ENCODE peak calls at places on chromosomes 12 and 14, in eight cellular contexts. N is GM23248, E is neural progenitor cell, D is GM23338, V is HCT116, M is MM.1S, J is hepatocyte, L is OCI-LY7. P is an unnamed sample.
A peak's percentile ranks its signal among the peaks of the same experiment; 100 is the strongest.

GRCh38 chr12:92802906-92803305 is 100.1 kb downstream of the PLEKHG7 start:
- DNase-seq in J (no peak), L (no peak), D (no peak), N (no peak), M (no peak), V (no peak), E (no peak), P (no peak)

GRCh38 chr12:89574736-89575208 is 48.9 kb upstream of the POC1B start:
- DNase-seq in V (no peak), J (peak; percentile 28), L (peak; percentile 4), E (no peak), M (no peak), D (peak; percentile 17), N (peak; percentile 84), P (no peak)

GRCh38 chr14:102930753-102931579 is 8.5 kb downstream of the AMN start:
- DNase-seq in E (peak; percentile 49), D (peak; percentile 70), L (no peak), N (peak; percentile 41), J (peak; percentile 34), M (no peak), V (peak; percentile 40), P (peak; percentile 62)

GRCh38 chr14:54916061-54916460 is 13.4 kb upstream of the GCH1 start:
- DNase-seq in L (no peak), N (no peak), M (no peak), D (no peak), V (no peak), J (no peak), E (no peak), P (no peak)

GRCh38 chr14:100780646-100781355 is 45.1 kb upstream of the MEG3 start:
- DNase-seq in E (no peak), D (no peak), M (no peak), N (no peak), L (no peak), V (no peak), J (no peak), P (no peak)

GRCh38 chr12:111905502-111905901 is 63.5 kb downstream of the MAPKAPK5 start:
- DNase-seq in D (no peak), J (no peak), N (no peak), E (no peak), L (no peak), M (no peak), V (no peak), P (no peak)

GRCh38 chr12:13347241-13348043 is 150.9 kb downstream of the EMP1 start:
- DNase-seq in L (no peak), N (peak; percentile 94), E (no peak), D (no peak), V (peak; percentile 27), J (peak; percentile 11), M (no peak), P (peak; percentile 54)

GRCh38 chr14:91830777-91831176 is 36.6 kb downstream of the TC2N start:
- DNase-seq in J (peak; percentile 9), L (no peak), D (peak; percentile 85), N (no peak), E (peak; percentile 45), V (no peak), M (no peak), P (peak; percentile 59)

GRCh38 chr14:29465095-29465494 is 462.6 kb downstream of the PRKD1 start:
- DNase-seq in V (no peak), N (no peak), E (no peak), L (no peak), J (no peak), M (no peak), D (no peak), P (no peak)

GRCh38 chr12:103205906-103206305 is 248.4 kb downstream of the ASCL1 start:
- DNase-seq in D (no peak), M (no peak), N (no peak), E (no peak), L (no peak), V (no peak), J (no peak), P (no peak)

GRCh38 chr14:89973234-89973823 is 17.6 kb downstream of the TDP1 start:
- DNase-seq in N (peak; percentile 76), M (peak; percentile 19), L (peak; percentile 58), E (peak; percentile 80), J (peak; percentile 84), D (peak; percentile 84), V (peak; percentile 35), P (peak; percentile 72)

GRCh38 chr14:76924363-76925151 is 98.3 kb downstream of the LRRC74A start:
- DNase-seq in E (peak; percentile 83), M (no peak), L (no peak), J (peak; percentile 77), V (no peak), D (peak; percentile 99), N (no peak), P (no peak)

GRCh38 chr12:45273717-45274271 is 57.9 kb downstream of the ANO6 start:
- DNase-seq in D (no peak), M (no peak), V (peak; percentile 90), N (peak; percentile 96), E (no peak), L (no peak), J (peak; percentile 76), P (peak; percentile 92)

GRCh38 chr12:108430245-108430644 is 84.8 kb upstream of the FICD start:
- DNase-seq in E (no peak), V (no peak), N (peak; percentile 17), M (no peak), D (no peak), J (no peak), L (no peak), P (no peak)

GRCh38 chr14:99468836-99469592 is 11.6 kb downstream of the SETD3 start:
- DNase-seq in N (no peak), D (no peak), E (no peak), J (no peak), V (no peak), L (no peak), M (no peak), P (peak; percentile 32)

GRCh38 chr12:106974525-106974924 is 12.4 kb downstream of the MTERF2 start:
- DNase-seq in E (no peak), J (peak; percentile 45), D (no peak), L (peak; percentile 63), M (no peak), V (no peak), N (no peak), P (no peak)

GRCh38 chr14:60773558-60773957 is 39.0 kb downstream of the MNAT1 start:
- DNase-seq in J (no peak), L (no peak), V (no peak), M (peak; percentile 12), N (no peak), E (no peak), D (no peak), P (no peak)
- H3K4me2 ChIP-seq in J (no peak overlapping the region), L (no peak overlapping the region), V (no peak overlapping the region), M (no peak overlapping the region), N (no peak overlapping the region), E (no peak overlapping the region), D (no peak overlapping the region), P (no peak overlapping the region)

DNA sequence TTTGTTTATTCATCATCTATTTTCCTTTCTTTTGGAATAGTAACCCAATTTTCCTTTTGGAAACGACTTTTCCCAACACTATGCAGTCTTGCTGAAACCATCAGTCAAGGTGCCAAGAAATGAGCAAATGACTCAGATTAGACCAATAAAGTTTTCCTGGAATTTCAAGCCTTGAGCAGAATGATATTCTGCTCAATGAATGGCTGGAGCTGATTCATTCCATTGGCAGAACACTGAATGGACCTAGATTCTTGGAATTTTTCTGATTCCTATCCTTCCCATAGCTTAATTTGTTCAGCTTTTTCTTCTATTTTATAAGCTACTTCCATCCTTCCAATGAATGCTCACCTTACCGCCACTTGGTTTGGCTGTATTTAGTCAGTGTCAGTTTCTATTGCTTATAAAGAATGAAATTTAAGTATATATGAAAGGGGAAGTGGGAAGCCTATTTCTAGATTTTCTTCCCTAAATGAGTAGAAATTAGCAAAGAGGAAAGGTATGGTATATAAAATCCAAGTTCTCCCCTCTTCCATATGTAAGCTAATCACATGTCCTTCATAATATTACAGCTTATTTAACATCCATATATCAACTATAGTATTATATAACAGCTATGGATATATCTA is 89.0 kb downstream of the C14orf39 start:
- DNase-seq in V (no peak), D (peak; percentile 25), L (no peak), E (no peak), J (no peak), N (peak; percentile 1), M (no peak), P (peak; percentile 33)
- TF ChIP-seq EZH2phosphoT487 in V (no peak), D (no peak), L (no peak), E (no peak), J (no peak), N (no peak), M (no peak), P (no peak)

GRCh38 chr12:113054948-113055486 is 1.5 kb upstream of the DTX1 start:
- DNase-seq in N (no peak), V (no peak), J (no peak), E (no peak), L (peak; percentile 50), D (no peak), M (no peak), P (no peak)
- H3K4me1 ChIP-seq in N (no peaks in the 10 kb centered on the region), V (no peaks in the 10 kb centered on the region), J (no peaks in the 10 kb centered on the region), E (peaks cover 6% of the 10 kb centered on the region), L (peaks cover 65% of the 10 kb centered on the region), D (no peaks in the 10 kb centered on the region), M (no peaks in the 10 kb centered on the region), P (no peaks in the 10 kb centered on the region)

GRCh38 chr12:3241621-3242020 is 164.4 kb downstream of the TSPAN9 start:
- DNase-seq in L (no peak), V (no peak), N (no peak), D (no peak), J (peak; percentile 44), M (no peak), E (no peak), P (no peak)

GRCh38 chr12:3238196-3238595 is 161.0 kb downstream of the TSPAN9 start:
- DNase-seq in J (no peak), L (no peak), D (no peak), V (no peak), M (no peak), E (no peak), N (no peak), P (no peak)

GRCh38 chr12:3237154-3237520 is 160.0 kb downstream of the TSPAN9 start:
- DNase-seq in E (no peak), M (no peak), N (no peak), L (no peak), J (no peak), D (no peak), V (no peak), P (no peak)

GRCh38 chr12:3233813-3234212 is 156.6 kb downstream of the TSPAN9 start:
- DNase-seq in D (no peak), E (no peak), J (peak; percentile 37), V (no peak), M (no peak), N (no peak), L (no peak), P (peak; percentile 3)

DNA sequence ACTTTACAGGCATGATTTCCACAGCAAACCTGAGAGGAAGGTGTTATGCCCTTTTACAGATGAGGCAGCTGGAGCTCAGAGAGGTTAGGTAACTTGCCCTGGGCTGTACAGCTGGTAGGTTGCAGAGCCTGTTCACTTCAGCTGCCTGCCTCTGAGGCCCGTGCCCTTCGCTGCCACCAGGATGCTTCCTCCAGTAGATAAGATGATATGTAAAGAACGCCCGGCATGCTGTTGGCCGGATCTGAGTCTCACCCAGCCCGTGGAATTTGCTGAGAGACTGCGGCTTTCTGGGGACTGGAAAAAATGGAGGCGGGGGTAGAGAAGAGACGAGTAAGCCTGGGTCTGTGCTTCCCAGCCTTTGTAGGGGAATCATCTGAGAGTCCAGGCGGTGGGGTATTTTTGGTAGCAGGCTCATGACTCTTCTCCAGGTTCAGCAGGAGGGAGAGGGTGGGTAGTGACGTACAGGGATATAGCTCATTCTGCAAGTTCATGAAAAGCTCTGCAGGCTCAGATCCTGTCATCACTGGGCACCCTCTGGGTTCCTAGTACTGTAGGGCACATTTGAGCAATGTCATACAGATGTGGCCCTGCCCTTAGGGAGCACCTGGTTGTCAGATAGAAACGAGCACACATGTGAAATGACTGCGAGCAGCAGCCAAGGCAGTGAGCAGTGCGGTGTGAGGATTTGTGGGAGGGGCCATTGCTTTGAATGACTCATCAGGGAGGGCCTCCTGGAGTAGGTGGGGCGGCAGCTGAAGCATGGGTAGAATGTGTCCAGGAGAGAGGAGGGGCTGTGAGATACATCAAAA is 159.4 kb downstream of the TSPAN9 start:
- DNase-seq in N (peak; percentile 51), M (peak; percentile 36), J (peak; percentile 86), L (peak; percentile 29), D (peak; percentile 74), V (peak; percentile 42), E (peak; percentile 67), P (peak; percentile 53)
- H3K4me2 ChIP-seq in N (no peak overlapping the region), M (no peak overlapping the region), J (peak overlapping the region; percentile 55), L (no peak overlapping the region), D (no peak overlapping the region), V (peak overlapping the region; percentile 84), E (no peak overlapping the region), P (no peak overlapping the region)

P was measured in PC-3.